ENCODE peak calls at places on chromosomes 2 and 18, in seven cellular contexts. S is T-helper 9 cell; A is cardiac fibroblast; F is activated naive CD8-positive, alpha-beta T cell treated with anti-CD3 and anti-CD28 coated beads, Interleukin-2, amount 50 U/mL, for 16 hours; R is mesendoderm; M is stimulated activated CD4-positive, alpha-beta T cell treated with anti-CD3 and anti-CD28 coated beads, Interleukin-2, amount 100 ng/mL, for 48 hours; G is HT1080. V is an unnamed sample.

GRCh38 chr2:146814971-146815370 is 1029.9 kb upstream of the ACVR2A start:
- DNase-seq in M (no peak), F (no peak), A (no peak), R (no peak), S (no peak), G (peak; percentile 21), V (peak; percentile 21)

GRCh38 chr18:49303376-49303775 is 157.1 kb downstream of the DYM start:
- DNase-seq in F (no peak), A (no peak), M (no peak), S (no peak), R (no peak), G (no peak), V (no peak)

GRCh38 chr2:229273384-229274338 is 2.6 kb upstream of the PID1 start:
- DNase-seq in F (no peak), R (peak; percentile 96), G (peak; percentile 87), M (no peak), S (no peak), A (peak; percentile 93), V (peak; percentile 94)

GRCh38 chr2:208399201-208399600 is 7.4 kb upstream of the PTH2R start:
- DNase-seq in M (no peak), R (no peak), F (no peak), S (no peak), A (no peak), G (no peak), V (no peak)

GRCh38 chr18:60508108-60508507 is 135.5 kb upstream of the MC4R start:
- DNase-seq in R (no peak), M (no peak), A (no peak), S (no peak), F (no peak), G (no peak), V (no peak)

GRCh38 chr2:42910657-42911405 is 118.4 kb upstream of the HAAO start:
- DNase-seq in M (no peak), G (no peak), A (no peak), F (no peak), S (no peak), R (no peak), V (no peak)

GRCh38 chr2:128639693-128640092 is 321.0 kb upstream of the HS6ST1 start:
- DNase-seq in S (no peak), R (peak; percentile 56), F (no peak), A (no peak), M (no peak), G (no peak), V (no peak)

GRCh38 chr2:177405029-177405692 is 12.6 kb downstream of the AGPS start:
- DNase-seq in R (no peak), A (no peak), M (no peak), F (no peak), S (no peak), G (peak; percentile 37), V (no peak)

GRCh38 chr2:240205763-240206162 is 65.3 kb upstream of the OTOS start:
- DNase-seq in M (no peak), A (no peak), G (no peak), R (no peak), S (no peak), F (no peak), V (no peak)

GRCh38 chr18:26874283-26874682 is 8.8 kb upstream of the AQP4 start:
- DNase-seq in A (no peak), M (no peak), R (no peak), G (no peak), S (no peak), F (no peak), V (no peak)

V was measured in MCF 10A.